ENCODE peak calls at places on chromosomes 3 and 15, in five cellular contexts. M, Q, E, N and L are unnamed samples. For H3K27me3, the result is how much of the 10 kb centered on the place peaks cover.

GRCh38 chr15:22944651-22945050 is 35.5 kb downstream of the CYFIP1 start:
- DNase-seq in M (peak), Q (no peak), E (no peak), N (no peak), L (no peak)

GRCh38 chr15:40252438-40253178 is 13.7 kb downstream of the PAK6 start:
- DNase-seq in M (peak), Q (peak), E (peak), N (no peak), L (no peak)

GRCh38 chr3:115321396-115321795 is 174.3 kb upstream of the ZBTB20 start:
- DNase-seq in M (peak), Q (no peak), E (no peak), N (no peak), L (no peak)

GRCh38 chr3:190012314-190012782 is 108.3 kb downstream of the P3H2 start:
- DNase-seq in M (peak), Q (peak), E (no peak), N (peak), L (peak)

GRCh38 chr3:193396451-193397244 is 18.1 kb upstream of the ATP13A5 start:
- DNase-seq in M (peak), Q (peak), E (no peak), N (no peak), L (no peak)

GRCh38 chr15:94230886-94231727 is at the start of gene MCTP2:
- DNase-seq in M (peak), Q (peak), E (peak), N (peak), L (no peak)

GRCh38 chr15:84789762-84790161 is 27.4 kb upstream of the ALPK3 start:
- DNase-seq in M (no peak), Q (no peak), E (no peak), N (no peak), L (no peak)

GRCh38 chr3:44825264-44825925 is 36.3 kb upstream of the TMEM42 start:
- DNase-seq in M (peak), Q (no peak), E (no peak), N (peak), L (no peak)

GRCh38 chr15:25946241-25946786 is 83.2 kb upstream of the ATP10A start:
- DNase-seq in M (no peak), Q (no peak), E (no peak), N (no peak), L (no peak)

GRCh38 chr3:133833267-133833666 is 27.7 kb downstream of the SRPRB start:
- DNase-seq in M (no peak), Q (no peak), E (no peak), N (no peak), L (no peak)

GRCh38 chr3:6860911-6861330 is at the start of gene GRM7:
- DNase-seq in M (no peak), Q (peak), E (no peak), N (peak), L (no peak)

DNA sequence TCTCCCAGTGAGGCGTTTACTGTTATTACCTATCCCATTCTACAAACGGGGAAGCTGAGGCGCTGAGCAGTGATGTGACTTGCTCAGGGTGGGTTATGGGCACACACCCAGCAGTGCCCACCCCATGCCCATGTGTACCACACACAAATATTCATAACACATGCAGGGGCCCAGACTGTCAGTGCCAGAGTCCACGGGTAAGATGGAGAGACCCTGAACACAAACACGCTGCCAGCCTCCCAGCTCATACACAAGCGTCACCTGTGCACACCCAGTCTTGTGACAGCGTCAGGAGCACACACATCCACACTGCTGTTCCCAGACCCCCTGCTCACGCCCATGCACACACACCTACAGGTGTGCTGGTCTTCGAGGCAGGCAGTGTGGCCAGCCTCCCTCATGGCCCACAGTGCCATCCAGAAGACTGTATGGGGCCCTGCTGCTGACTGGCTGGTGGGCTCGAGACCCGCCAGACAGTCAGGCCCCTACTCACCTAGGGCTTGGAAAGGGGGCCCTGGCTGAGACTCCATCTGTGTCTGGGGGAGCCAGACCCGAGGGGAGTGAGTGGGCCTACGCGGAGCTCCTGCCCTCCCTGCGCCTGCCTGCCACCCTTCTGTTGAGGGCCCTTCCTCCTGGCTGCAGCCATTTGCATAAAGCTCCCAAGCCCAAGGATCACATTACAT is 39.4 kb downstream of the DNAJB8 start:
- DNase-seq in M (no peak), Q (no peak), E (peak), N (no peak), L (no peak)
- H3K27me3 ChIP-seq in M (under half), Q (under half), E (under half), N (half or more), L (under half)

DNA sequence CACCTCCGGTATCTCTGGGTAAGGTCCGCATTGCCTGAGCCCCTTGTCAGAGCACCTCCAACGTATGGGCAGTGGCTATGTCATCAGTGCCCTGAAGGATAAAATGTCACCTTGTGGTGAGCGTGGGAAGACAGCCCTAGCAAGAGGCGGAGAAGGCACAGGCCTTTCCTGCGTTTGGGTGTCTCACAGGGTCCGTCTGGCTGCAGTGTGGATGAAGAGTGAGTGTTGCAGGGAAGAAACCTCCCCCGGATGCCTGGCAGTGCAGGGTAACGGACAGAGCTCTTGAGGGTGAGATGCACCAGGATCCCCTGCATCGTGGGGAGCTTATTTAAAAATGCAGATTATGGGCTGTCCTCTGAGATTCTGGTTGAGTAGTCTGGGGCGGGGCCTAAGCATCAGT is 68.4 kb downstream of the FAM43A start:
- DNase-seq in M (no peak), Q (no peak), E (no peak), N (no peak), L (no peak)
- H3K27me3 ChIP-seq in M (under half), Q (under half), E (under half), N (under half), L (under half)

GRCh38 chr15:99845009-99845408 is 111.8 kb upstream of the LYSMD4 start:
- DNase-seq in M (peak), Q (no peak), E (no peak), N (no peak), L (peak)
- H3K27me3 ChIP-seq in M (under half), Q (under half), E (under half), N (under half), L (under half)

GRCh38 chr15:67834593-67835348 is 5.1 kb downstream of the RNU6-1 start:
- DNase-seq in M (no peak), Q (no peak), E (peak), N (no peak), L (no peak)

GRCh38 chr15:67836134-67836455 is 3.8 kb downstream of the RNU6-1 start:
- DNase-seq in M (no peak), Q (no peak), E (peak), N (no peak), L (peak)

GRCh38 chr15:67836477-67836876 is 3.4 kb downstream of the RNU6-1 start:
- DNase-seq in M (peak), Q (peak), E (peak), N (no peak), L (peak)

GRCh38 chr15:67834249-67834592 is 5.6 kb downstream of the RNU6-1 start:
- DNase-seq in M (no peak), Q (no peak), E (no peak), N (no peak), L (no peak)

DNA sequence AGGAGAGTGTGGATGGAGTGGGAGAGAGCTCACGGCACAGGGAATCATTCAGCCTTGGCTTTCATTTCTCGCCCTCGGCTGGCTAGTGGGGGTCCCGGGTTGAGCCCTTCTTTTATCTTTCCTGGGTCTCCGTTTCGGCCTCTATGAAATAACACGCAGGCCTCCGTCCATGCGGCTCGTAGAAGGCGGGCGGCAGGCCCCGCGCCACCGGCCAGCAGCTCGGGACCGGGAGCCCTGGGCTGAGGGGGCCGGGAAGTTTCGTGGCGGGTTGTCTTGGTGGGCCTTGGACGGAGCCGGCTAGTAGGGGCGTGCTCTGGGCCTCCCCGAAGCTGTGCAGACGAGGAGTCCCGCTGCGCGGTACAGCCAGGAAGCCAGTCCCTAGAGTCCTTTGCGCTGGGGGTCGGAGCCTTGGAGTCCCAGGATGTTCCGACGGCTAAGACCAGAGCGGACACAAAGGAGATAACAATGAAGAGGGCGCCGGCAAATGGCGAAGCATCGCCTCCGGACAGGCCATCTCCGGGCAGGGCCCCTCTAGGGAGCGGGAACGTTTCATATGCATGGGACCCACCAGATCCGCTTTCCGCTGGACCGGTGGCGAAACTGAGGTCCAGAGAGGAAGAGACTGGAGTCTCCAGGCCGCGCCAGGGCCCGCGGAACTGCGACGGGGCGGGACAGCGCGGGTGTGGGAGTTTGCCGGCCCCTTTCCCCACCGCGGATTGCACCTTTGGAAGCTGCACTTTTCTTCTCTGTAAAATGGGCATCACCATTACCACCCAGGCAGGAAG is 4.3 kb downstream of the RNU6-1 start:
- DNase-seq in M (no peak), Q (no peak), E (peak), N (no peak), L (no peak)
- H3K27me3 ChIP-seq in M (under half), Q (half or more), E (under half), N (half or more), L (under half)

GRCh38 chr3:95923496-95924210 is 890.7 kb upstream of the EPHA6 start:
- DNase-seq in M (peak), Q (peak), E (no peak), N (peak), L (peak)
- H3K27me3 ChIP-seq in M (under half), Q (under half), E (under half), N (under half), L (under half)

GRCh38 chr15:70060214-70061085 is 37.3 kb downstream of the TLE3 start:
- DNase-seq in M (no peak), Q (no peak), E (no peak), N (no peak), L (no peak)
- H3K27me3 ChIP-seq in M (under half), Q (under half), E (under half), N (under half), L (under half)

DNA sequence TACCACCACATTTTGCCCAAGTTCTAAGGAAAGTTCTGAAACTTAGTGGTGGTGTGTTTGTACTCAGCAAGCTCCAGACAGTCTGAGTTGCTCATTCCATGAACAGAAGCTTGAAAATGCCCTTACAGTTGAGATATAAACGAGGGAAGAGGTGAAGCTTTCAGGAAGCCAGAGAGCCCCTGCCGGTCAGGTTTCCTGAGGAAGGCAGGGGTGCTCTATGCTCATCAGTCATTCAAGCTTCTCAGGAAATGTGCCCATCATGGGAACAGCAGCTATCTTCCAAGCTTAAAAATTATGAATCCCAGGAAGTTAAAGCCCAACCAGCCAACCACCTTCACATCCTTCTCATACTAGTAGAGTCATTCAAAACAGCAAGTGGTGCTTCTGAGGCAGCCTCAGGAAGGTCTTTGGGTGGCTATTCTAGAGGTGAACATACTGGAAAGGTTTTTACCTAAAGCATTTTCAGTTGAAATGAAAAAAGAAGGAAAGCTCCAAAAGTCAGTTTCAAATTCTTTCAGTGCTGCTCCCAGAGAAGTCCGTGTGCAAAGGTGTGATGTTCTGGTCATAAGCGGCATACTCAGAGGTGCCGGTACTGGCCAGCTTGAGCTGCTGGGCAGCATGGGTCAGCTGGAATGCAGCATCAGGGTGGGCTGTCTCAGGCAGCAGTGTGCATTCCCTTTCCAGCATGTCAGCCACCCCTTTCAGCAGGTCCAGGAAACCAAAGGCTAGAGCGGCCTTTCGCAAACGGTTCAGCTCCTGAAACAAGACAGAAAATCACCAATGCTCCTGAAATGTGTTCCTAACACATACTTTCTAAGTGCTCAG is 31.8 kb downstream of the INTS14 start:
- DNase-seq in M (no peak), Q (no peak), E (no peak), N (no peak), L (no peak)
- H3K27me3 ChIP-seq in M (under half), Q (under half), E (under half), N (under half), L (under half)

DNA sequence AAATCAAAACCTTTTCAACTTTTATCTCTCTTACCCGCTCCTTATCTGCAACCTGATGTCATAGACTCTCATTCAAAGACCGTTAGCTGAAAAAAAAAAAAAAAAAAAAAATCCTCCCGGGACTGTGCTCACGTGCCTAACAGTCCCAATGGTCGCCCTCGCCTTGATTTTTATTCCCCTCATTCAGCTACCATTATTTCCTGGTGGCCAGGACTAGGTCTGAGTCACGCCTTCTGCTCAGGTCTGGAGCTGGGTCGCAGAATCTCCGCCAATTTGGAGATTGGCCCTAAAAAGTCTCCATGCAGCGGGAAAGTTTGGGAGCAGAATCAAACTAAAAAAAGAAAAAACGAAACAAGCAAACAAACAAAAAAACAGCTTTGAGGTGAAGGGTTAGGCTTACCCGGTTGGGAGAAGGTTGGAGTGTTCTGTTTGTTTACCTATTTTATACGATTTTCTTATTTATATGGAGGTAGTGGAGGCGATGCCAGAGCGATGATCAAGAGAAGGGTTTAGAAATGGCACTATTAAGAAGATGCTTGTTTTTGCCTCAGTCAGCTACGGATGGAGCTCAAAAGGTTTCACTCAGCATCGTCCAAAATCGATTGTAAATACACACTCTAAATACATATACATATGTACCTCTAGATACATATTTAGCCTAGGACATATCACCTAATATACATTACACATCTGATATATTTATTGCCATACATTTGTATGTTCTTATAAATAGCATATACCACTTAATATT is 51.1 kb downstream of the ZIC4 start:
- DNase-seq in M (no peak), Q (no peak), E (no peak), N (no peak), L (no peak)
- H3K27me3 ChIP-seq in M (under half), Q (half or more), E (under half), N (half or more), L (under half)

DNA sequence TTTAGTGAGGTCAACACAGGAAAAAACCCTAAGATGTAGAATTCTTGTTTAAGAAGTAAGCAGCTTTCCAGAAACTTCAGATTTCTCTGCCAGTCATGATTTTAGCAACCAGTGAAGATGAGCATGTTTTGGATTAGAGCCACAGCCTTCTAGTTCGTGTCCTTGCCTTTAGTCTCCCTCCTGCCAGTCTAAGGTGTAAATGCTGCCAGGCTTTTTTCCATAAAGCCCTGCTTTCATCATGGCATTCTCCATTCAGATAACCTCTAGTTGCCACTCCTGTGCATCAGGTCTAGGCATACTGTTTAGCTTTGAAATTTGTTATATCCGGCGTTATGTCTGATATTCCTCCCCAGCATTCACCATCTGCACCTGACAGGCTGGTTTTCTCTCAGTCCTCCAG is 37.3 kb downstream of the SYN2 start:
- DNase-seq in M (no peak), Q (no peak), E (no peak), N (no peak), L (no peak)
- H3K27me3 ChIP-seq in M (under half), Q (under half), E (under half), N (under half), L (under half)

GRCh38 chr15:77692614-77693013 is 59.9 kb upstream of the LINGO1 start:
- DNase-seq in M (no peak), Q (no peak), E (peak), N (no peak), L (no peak)
- H3K27me3 ChIP-seq in M (under half), Q (under half), E (under half), N (under half), L (under half)